ENCODE peak calls at places on chromosomes 12 and 14, in nine cellular contexts. F is CD8-positive, alpha-beta memory T cell; J is esophagus squamous epithelium; U is left ventricle myocardium inferior; T is tibial artery; P is SK-N-SH; C is BE2C; D is psoas muscle; O is Panc1. I is an unnamed sample. For H3K9me3, the result is how much of the 10 kb centered on the place peaks cover.

GRCh38 chr14:104226421-104227385 is 88.3 kb downstream of the KIF26A start:
- DNase-seq in F (peak), J (no peak), U (no peak), T (no peak), P (no peak), C (peak), D (peak), O (no peak), I (no peak)

GRCh38 chr14:61280526-61281185 is 482 bp downstream of the TMEM30B start:
- DNase-seq in F (peak), J (no peak), U (peak), T (peak), P (peak), C (peak), D (peak), O (no peak), I (peak)

GRCh38 chr12:104510145-104510872 is 53.6 kb downstream of the CHST11 start:
- DNase-seq in F (no peak), J (no peak), U (no peak), T (no peak), P (no peak), C (no peak), D (no peak), O (no peak), I (no peak)

GRCh38 chr12:120654656-120655055 is 14.2 kb downstream of the CABP1 start:
- DNase-seq in F (no peak), J (no peak), U (peak), T (peak), P (no peak), C (no peak), D (peak), O (no peak), I (no peak)

GRCh38 chr12:109944975-109945374 is 44.9 kb downstream of the TCHP start:
- DNase-seq in F (no peak), J (no peak), U (no peak), T (no peak), P (peak), C (no peak), D (no peak), O (no peak), I (no peak)

GRCh38 chr12:30989754-30990153 is 63.2 kb downstream of the TSPAN11 start:
- DNase-seq in F (no peak), J (no peak), U (peak), T (no peak), P (peak), C (peak), D (no peak), O (no peak), I (no peak)

GRCh38 chr14:103404032-103404918 is 19.1 kb downstream of the MARK3 start:
- DNase-seq in F (no peak), J (no peak), U (no peak), T (no peak), P (no peak), C (no peak), D (no peak), O (no peak), I (no peak)

GRCh38 chr12:2003676-2004112 is 563 bp downstream of the DCP1B start:
- DNase-seq in F (no peak), J (no peak), U (no peak), T (no peak), P (no peak), C (no peak), D (no peak), O (no peak), I (no peak)

GRCh38 chr12:96201272-96202227 is 7.4 kb downstream of the ELK3 start:
- DNase-seq in F (no peak), J (no peak), U (no peak), T (no peak), P (no peak), C (no peak), D (no peak), O (no peak), I (no peak)

GRCh38 chr12:63841611-63842010 is 2.9 kb upstream of the SRGAP1 start:
- DNase-seq in F (no peak), J (no peak), U (no peak), T (no peak), P (no peak), C (no peak), D (no peak), O (no peak), I (no peak)
- H3K9me3 ChIP-seq in F (under half), J (under half), U (under half), T (under half), P (under half), C (under half), D (under half), O (under half), I (under half)

GRCh38 chr14:89953602-89954001 is 928 bp downstream of the EFCAB11 start:
- DNase-seq in F (no peak), J (no peak), U (no peak), T (no peak), P (no peak), C (no peak), D (no peak), O (no peak), I (no peak)

GRCh38 chr14:89955418-89956293 is at the start of gene TDP1:
- DNase-seq in F (peak), J (peak), U (peak), T (peak), P (peak), C (peak), D (peak), O (peak), I (peak)

GRCh38 chr14:89955022-89955414 is 488 bp upstream of the EFCAB11 start:
- DNase-seq in F (no peak), J (no peak), U (no peak), T (no peak), P (no peak), C (no peak), D (no peak), O (no peak), I (no peak)

GRCh38 chr14:89952581-89952980 is 1.9 kb downstream of the EFCAB11 start:
- DNase-seq in F (no peak), J (no peak), U (no peak), T (no peak), P (no peak), C (no peak), D (no peak), O (no peak), I (no peak)

DNA sequence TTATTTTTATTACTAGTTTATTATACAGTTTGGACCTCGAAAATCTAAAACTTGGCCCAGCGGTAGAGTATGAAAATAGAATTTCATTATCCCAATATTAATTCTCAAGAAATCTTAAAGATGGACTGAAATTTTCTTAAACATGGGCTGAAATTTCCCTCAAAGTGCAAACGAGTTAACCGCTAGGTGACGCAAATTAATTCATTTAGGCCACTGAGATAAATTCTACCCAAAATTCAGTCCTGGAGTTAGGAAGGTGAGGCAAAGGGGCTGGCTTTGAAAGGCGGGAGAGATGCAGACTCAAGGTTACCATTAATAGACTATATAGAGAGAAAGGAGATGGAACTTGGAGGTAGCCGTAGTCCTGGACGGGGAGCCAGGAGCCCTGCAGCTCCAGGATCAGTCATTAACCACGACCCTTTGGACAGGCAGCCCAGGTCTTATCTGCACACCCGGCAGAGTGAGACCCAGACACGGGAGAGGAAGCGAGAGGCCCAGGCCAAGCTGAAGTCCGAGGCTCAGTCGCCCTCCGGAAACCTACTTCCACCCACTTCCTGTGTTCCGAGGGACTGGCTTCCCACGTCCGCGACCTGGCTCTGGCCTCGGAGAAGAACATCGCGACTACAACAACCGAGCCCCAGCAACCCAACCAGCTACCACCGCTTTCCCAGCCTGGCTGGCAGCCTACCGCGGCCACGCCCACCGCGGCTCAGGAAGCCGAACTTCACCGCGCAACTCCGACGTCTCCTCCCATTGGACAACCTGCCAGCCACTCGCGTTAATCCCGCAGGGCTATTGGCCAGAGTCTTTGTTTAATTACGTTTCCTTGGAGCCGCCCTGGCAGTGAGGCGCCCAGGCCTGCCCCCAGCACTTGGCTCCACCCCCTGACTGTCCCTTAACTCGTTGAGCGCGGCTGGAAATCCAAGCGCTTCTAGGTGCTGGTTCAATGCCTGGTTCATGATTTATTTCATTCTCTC is at the start of gene EFCAB11:
- DNase-seq in F (peak), J (peak), U (peak), T (peak), P (peak), C (peak), D (peak), O (peak), I (peak)
- H3K9me3 ChIP-seq in F (under half), J (under half), U (under half), T (under half), P (under half), C (under half), D (under half), O (under half), I (under half)

GRCh38 chr12:130076752-130077151 is 85.5 kb upstream of the FZD10 start:
- DNase-seq in F (no peak), J (no peak), U (no peak), T (no peak), P (no peak), C (no peak), D (no peak), O (no peak), I (no peak)

GRCh38 chr12:130079254-130079653 is 83.0 kb upstream of the FZD10 start:
- DNase-seq in F (no peak), J (no peak), U (no peak), T (no peak), P (no peak), C (no peak), D (no peak), O (no peak), I (no peak)

GRCh38 chr12:130080205-130080604 is 82.1 kb upstream of the FZD10 start:
- DNase-seq in F (no peak), J (no peak), U (no peak), T (no peak), P (no peak), C (no peak), D (no peak), O (no peak), I (no peak)

GRCh38 chr12:130081420-130081819 is 80.8 kb upstream of the FZD10 start:
- DNase-seq in F (no peak), J (no peak), U (no peak), T (no peak), P (no peak), C (no peak), D (no peak), O (no peak), I (no peak)

DNA sequence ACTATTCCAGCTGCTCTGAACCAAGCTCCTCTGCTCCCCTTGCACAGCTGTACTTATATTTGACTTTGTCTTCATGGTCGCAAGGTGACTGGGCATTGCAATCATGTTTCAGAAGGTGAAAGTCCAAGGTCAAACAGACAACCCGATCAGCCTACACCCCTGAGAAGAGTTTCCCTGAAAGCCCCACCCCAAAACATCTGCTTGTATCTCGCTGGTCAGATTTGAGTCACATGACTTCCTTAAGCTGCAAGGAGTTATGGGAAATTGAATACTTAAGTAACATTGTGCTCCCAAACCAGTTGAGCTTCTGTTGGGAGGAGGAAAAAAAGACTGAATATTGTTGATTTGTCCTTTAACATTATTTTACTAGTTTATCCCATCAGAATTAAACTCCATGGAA is 83.4 kb upstream of the FZD10 start:
- DNase-seq in F (no peak), J (no peak), U (no peak), T (no peak), P (no peak), C (no peak), D (no peak), O (no peak), I (no peak)
- H3K9me3 ChIP-seq in F (under half), J (under half), U (under half), T (under half), P (under half), C (under half), D (under half), O (under half), I (under half)

GRCh38 chr14:105925615-105926414 is 399.4 kb downstream of the TMEM121 start:
- DNase-seq in F (no peak), J (no peak), U (no peak), T (peak), P (no peak), C (peak), D (peak), O (no peak), I (no peak)
- H3K9me3 ChIP-seq in F (under half), J (under half), U (under half), T (under half), P (under half), C (under half), D (under half), O (under half), I (under half)

DNA sequence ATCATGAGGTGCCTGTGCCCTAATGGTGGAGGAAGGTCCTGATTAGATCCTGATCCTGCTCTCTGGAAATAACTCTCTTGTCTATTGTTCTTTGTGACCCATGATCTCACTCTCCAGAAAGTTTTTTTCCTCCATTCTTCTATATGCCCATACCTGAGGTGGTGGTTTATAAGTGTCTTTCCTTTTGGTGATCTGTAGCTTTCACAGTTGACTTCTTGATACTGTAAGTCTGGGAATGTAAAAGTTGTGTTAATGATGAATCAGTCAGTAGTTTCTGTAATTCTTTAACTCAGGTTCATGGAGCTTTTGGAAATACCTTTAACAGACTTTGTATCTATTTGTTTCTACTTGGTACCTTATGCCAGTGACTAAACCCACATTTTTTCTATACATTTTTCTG is 444.0 kb upstream of the FLRT2 start:
- DNase-seq in F (no peak), J (no peak), U (no peak), T (no peak), P (no peak), C (no peak), D (no peak), O (no peak), I (no peak)
- H3K9me3 ChIP-seq in F (under half), J (under half), U (under half), T (under half), P (under half), C (under half), D (under half), O (under half), I (under half)

DNA sequence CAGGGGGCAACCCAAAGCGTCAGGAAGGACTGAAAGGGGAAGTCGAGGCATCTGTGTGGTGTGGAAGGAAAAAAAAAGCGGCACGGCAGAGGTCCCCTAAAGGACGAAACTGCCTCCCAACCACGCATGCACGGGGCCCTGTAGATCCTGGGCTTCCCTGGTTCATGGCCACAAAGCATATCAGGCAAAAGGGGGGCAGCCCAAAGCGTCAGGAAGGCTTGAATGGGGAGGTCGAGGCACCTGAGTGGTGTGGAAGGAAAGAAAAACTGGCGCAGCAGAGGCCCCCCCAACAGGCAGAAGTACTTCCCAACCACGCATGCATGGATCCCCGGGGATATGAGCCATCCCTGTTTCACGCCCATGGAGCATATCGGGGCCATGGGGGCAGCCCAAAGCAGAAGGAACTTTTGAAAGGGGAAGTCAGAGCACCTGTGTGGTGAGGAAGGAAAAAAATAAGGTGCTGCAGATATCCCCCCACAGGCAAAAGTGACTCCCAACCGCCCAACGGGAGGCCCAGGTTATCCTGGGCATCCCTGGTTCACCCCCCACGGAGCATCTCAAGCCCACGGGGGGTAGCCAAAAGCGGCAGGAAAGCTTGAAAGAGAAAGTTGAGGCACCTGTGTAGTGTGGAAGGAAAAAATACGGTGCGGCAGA is 581.2 kb downstream of the ALG10 start:
- DNase-seq in F (no peak), J (no peak), U (no peak), T (no peak), P (peak), C (no peak), D (no peak), O (no peak), I (peak)
- H3K9me3 ChIP-seq in F (under half), J (under half), U (half or more), T (half or more), P (under half), C (under half), D (under half), O (under half), I (under half)

DNA sequence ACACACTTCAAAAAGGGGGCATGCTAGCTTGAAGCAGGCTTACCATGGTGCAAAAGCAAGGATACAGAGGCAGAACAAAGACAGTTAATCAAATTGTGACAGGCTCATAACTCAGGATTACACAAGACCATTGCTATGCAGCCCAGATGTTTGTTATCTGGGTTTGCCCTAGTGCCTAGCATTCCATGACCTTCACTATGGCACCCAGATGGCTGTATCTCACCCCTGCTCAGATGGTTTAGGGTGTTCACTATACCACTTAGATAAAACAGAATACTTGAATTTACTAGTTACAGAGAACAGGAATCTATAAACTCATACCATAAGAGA is 56.2 kb downstream of the SDR9C7 start:
- DNase-seq in F (no peak), J (no peak), U (no peak), T (no peak), P (no peak), C (no peak), D (no peak), O (no peak), I (no peak)
- H3K9me3 ChIP-seq in F (under half), J (under half), U (under half), T (under half), P (under half), C (under half), D (under half), O (under half), I (under half)

GRCh38 chr14:105926415-105927093 is 400.2 kb downstream of the TMEM121 start:
- DNase-seq in F (no peak), J (no peak), U (no peak), T (no peak), P (no peak), C (peak), D (peak), O (no peak), I (no peak)
- H3K9me3 ChIP-seq in F (under half), J (under half), U (under half), T (under half), P (under half), C (under half), D (under half), O (under half), I (under half)

I was measured in T-helper 17 cell.